ENCODE peak calls at places on chromosomes 7 and 10, in nine cellular contexts. W is sciatic nerve; B is HCT116; T is Caki2; C is activated CD8-positive, alpha-beta memory T cell treated with anti-CD3 and anti-CD28 coated beads for 24 hours; Q is HEK293T; K is GM10248; F is NCI-H69; A is fibroblast of mammary gland. J is an unnamed sample.
A peak's percentile ranks its signal among the peaks of the same experiment; 100 is the strongest.

GRCh38 chr7:128835790-128836641 is 5.8 kb downstream of the FLNC start:
- DNase-seq in F (no peak), A (peak; percentile 71), B (no peak), W (no peak), K (no peak), C (no peak), T (no peak), Q (no peak), J (no peak)

GRCh38 chr7:127365164-127365956 is 27.1 kb downstream of the ZNF800 start:
- DNase-seq in F (no peak), C (no peak), W (no peak), K (no peak), B (no peak), T (no peak), A (no peak), Q (no peak), J (no peak)

GRCh38 chr10:12480440-12480839 is 131.1 kb downstream of the CAMK1D start:
- DNase-seq in T (no peak), W (no peak), F (no peak), K (no peak), A (no peak), C (no peak), B (no peak), Q (no peak), J (no peak)

GRCh38 chr10:52599586-52600200 is 172.9 kb downstream of the MBL2 start:
- DNase-seq in K (no peak), B (no peak), F (no peak), T (no peak), W (no peak), Q (no peak), A (no peak), C (no peak), J (no peak)

GRCh38 chr10:100185364-100186252 is at the start of gene ERLIN1:
- DNase-seq in T (peak; percentile 90), A (peak; percentile 85), W (peak; percentile 94), B (peak; percentile 80), K (peak; percentile 96), Q (peak; percentile 98), C (peak; percentile 97), F (peak; percentile 93), J (peak; percentile 95)

GRCh38 chr10:78267598-78267997 is 233.9 kb downstream of the RPS24 start:
- DNase-seq in B (no peak), C (no peak), W (no peak), K (no peak), A (peak; percentile 47), F (no peak), Q (no peak), T (no peak), J (no peak)

GRCh38 chr7:7641129-7641663 is 644 bp downstream of the UMAD1 start:
- DNase-seq in W (no peak), A (peak; percentile 28), B (peak; percentile 15), F (peak; percentile 77), T (no peak), Q (peak; percentile 15), K (no peak), C (no peak), J (peak; percentile 8)

GRCh38 chr10:87861566-87861952 is 1.8 kb downstream of the KLLN start:
- DNase-seq in Q (peak; percentile 6), T (no peak), A (peak; percentile 92), F (no peak), K (peak; percentile 61), B (no peak), C (no peak), W (peak; percentile 80), J (no peak)

GRCh38 chr7:143924851-143925250 is 10.2 kb upstream of the OR2F2 start:
- DNase-seq in W (no peak), B (no peak), K (no peak), F (no peak), C (no peak), A (no peak), T (no peak), Q (no peak), J (no peak)

GRCh38 chr7:72152171-72153131 is 259.7 kb downstream of the CALN1 start:
- DNase-seq in W (no peak), T (no peak), C (no peak), Q (no peak), K (no peak), B (no peak), A (no peak), F (peak; percentile 10), J (no peak)

GRCh38 chr7:130982160-130982638 is 248.2 kb upstream of the KLF14 start:
- DNase-seq in A (peak; percentile 66), W (no peak), F (peak; percentile 56), B (no peak), C (peak; percentile 49), T (peak; percentile 45), Q (peak; percentile 36), K (peak; percentile 50), J (peak; percentile 22)

GRCh38 chr7:157977717-157978470 is 609.7 kb downstream of the PTPRN2 start:
- DNase-seq in T (no peak), F (no peak), Q (no peak), W (peak; percentile 41), A (no peak), C (no peak), K (no peak), B (no peak), J (no peak)

GRCh38 chr10:118101501-118101900 is 54.8 kb upstream of the RAB11FIP2 start:
- DNase-seq in A (peak; percentile 1), Q (no peak), W (no peak), C (no peak), F (no peak), K (no peak), T (no peak), B (no peak), J (no peak)

GRCh38 chr10:6607187-6607586 is 27.1 kb upstream of the PRKCQ start:
- DNase-seq in F (no peak), A (no peak), B (no peak), T (no peak), Q (no peak), K (no peak), W (no peak), C (no peak), J (no peak)

GRCh38 chr10:2380218-2380617 is 642.9 kb upstream of the ADARB2 start:
- DNase-seq in Q (no peak), K (no peak), B (no peak), C (no peak), W (no peak), A (no peak), T (no peak), F (no peak), J (no peak)

GRCh38 chr7:40348126-40348728 is 213.4 kb downstream of the SUGCT start:
- DNase-seq in T (no peak), A (no peak), Q (no peak), B (no peak), K (no peak), W (no peak), F (no peak), C (no peak), J (no peak)

GRCh38 chr10:8696746-8697145 is 642.3 kb downstream of the GATA3 start:
- DNase-seq in Q (no peak), W (no peak), K (no peak), C (no peak), A (no peak), F (no peak), B (no peak), T (no peak), J (no peak)

GRCh38 chr7:43458746-43459337 is 124.1 kb upstream of the STK17A start:
- DNase-seq in K (no peak), F (no peak), B (no peak), A (no peak), T (no peak), W (no peak), C (no peak), Q (no peak), J (no peak)

GRCh38 chr7:51376420-51377092 is 59.9 kb upstream of the COBL start:
- DNase-seq in A (peak; percentile 55), Q (no peak), B (peak; percentile 79), F (peak; percentile 47), C (no peak), W (no peak), K (no peak), T (peak; percentile 92), J (no peak)

GRCh38 chr10:2908851-2909630 is 158.3 kb upstream of the PFKP start:
- DNase-seq in B (no peak), T (no peak), K (no peak), Q (no peak), A (no peak), F (no peak), C (no peak), W (no peak), J (no peak)

GRCh38 chr7:55498770-55499169 is 73.5 kb downstream of the VOPP1 start:
- DNase-seq in A (no peak), Q (no peak), C (no peak), B (no peak), K (no peak), F (no peak), T (no peak), W (peak; percentile 51), J (no peak)

GRCh38 chr7:157096286-157097055 is 42.3 kb upstream of the UBE3C start:
- DNase-seq in Q (peak; percentile 75), F (no peak), W (no peak), K (no peak), A (no peak), T (no peak), C (no peak), B (no peak), J (no peak)

GRCh38 chr10:82254237-82254636 is 379.2 kb downstream of the NRG3 start:
- DNase-seq in A (no peak), T (no peak), B (no peak), Q (no peak), W (no peak), K (no peak), F (no peak), C (no peak), J (no peak)

GRCh38 chr10:122376364-122376961 is 2.0 kb downstream of the PLEKHA1 start:
- DNase-seq in F (peak; percentile 21), A (no peak), W (no peak), B (no peak), C (no peak), K (no peak), T (no peak), Q (no peak), J (no peak)

GRCh38 chr10:83274088-83274487 is 865.2 kb upstream of the GHITM start:
- DNase-seq in B (no peak), W (no peak), A (no peak), C (no peak), K (no peak), Q (no peak), T (no peak), F (peak; percentile 95), J (no peak)

GRCh38 chr7:3943779-3944520 is 642.9 kb downstream of the SDK1 start:
- DNase-seq in Q (no peak), B (no peak), A (no peak), F (no peak), W (no peak), K (no peak), C (no peak), T (peak; percentile 82), J (no peak)